ENCODE peak calls at places on chromosome 2, in five cellular contexts. T, H, R, O and N are unnamed samples.

GRCh38 chr2:231708773-231709635 is 679 bp downstream of the PTMA start:
- DNase-seq in T (peak), O (no peak), H (peak), R (peak), N (no peak)

GRCh38 chr2:66198873-66199272 is 236.1 kb upstream of the MEIS1 start:
- DNase-seq in R (no peak), O (no peak), H (no peak), T (no peak), N (no peak)

GRCh38 chr2:128252501-128252900 is 66.2 kb downstream of the HS6ST1 start:
- DNase-seq in H (no peak), O (no peak), T (no peak), R (no peak), N (no peak)

GRCh38 chr2:66440692-66441091 is 5.8 kb downstream of the MEIS1 start:
- DNase-seq in O (no peak), H (no peak), T (no peak), R (no peak), N (no peak)

GRCh38 chr2:1632006-1632348 is 112.3 kb downstream of the PXDN start:
- DNase-seq in T (no peak), H (peak), O (no peak), R (no peak), N (no peak)

GRCh38 chr2:208046686-208047085 is 21.4 kb upstream of the PLEKHM3 start:
- DNase-seq in H (peak), T (no peak), R (no peak), O (no peak), N (no peak)

GRCh38 chr2:221596192-221596591 is 24.1 kb upstream of the EPHA4 start:
- DNase-seq in H (peak), R (no peak), O (no peak), T (no peak), N (peak)

GRCh38 chr2:70113396-70114100 is 26.3 kb downstream of the PCBP1 start:
- DNase-seq in R (no peak), O (no peak), T (no peak), H (no peak), N (no peak)

GRCh38 chr2:160974803-160975202 is 185.4 kb upstream of the TANK start:
- DNase-seq in O (no peak), T (no peak), H (peak), R (no peak), N (no peak)

GRCh38 chr2:240722796-240723735 is 31.4 kb downstream of the AQP12A start:
- DNase-seq in R (no peak), H (no peak), T (peak), O (no peak), N (no peak)

GRCh38 chr2:109009920-109010610 is 21.0 kb upstream of the EDAR start:
- DNase-seq in H (peak), R (no peak), T (no peak), O (no peak), N (no peak)

GRCh38 chr2:112686348-112687217 is 34.2 kb upstream of the NT5DC4 start:
- DNase-seq in H (no peak), O (no peak), R (no peak), T (peak), N (no peak)

GRCh38 chr2:105376789-105377231 is 22.0 kb downstream of the FHL2 start:
- DNase-seq in O (no peak), T (no peak), H (peak), R (no peak), N (no peak)

GRCh38 chr2:50551868-50552267 is 480.1 kb downstream of the NRXN1 start:
- DNase-seq in O (no peak), R (no peak), H (no peak), T (no peak), N (no peak)

GRCh38 chr2:124045906-124046305 is 20.8 kb downstream of the CNTNAP5 start:
- DNase-seq in T (no peak), O (no peak), R (no peak), H (no peak), N (no peak)

GRCh38 chr2:8582850-8583399 is 98.9 kb upstream of the ID2 start:
- DNase-seq in O (no peak), R (no peak), T (no peak), H (no peak), N (no peak)

GRCh38 chr2:239938651-239939486 is 86.3 kb downstream of the NDUFA10 start:
- DNase-seq in H (no peak), T (no peak), R (no peak), O (no peak), N (no peak)

GRCh38 chr2:99775585-99775984 is 285.8 kb upstream of the REV1 start:
- DNase-seq in T (no peak), H (peak), O (no peak), R (no peak), N (peak)

GRCh38 chr2:69688212-69688611 is 44.7 kb upstream of the AAK1 start:
- DNase-seq in R (no peak), H (no peak), O (no peak), T (no peak), N (no peak)

GRCh38 chr2:160657206-160657605 is 163.6 kb upstream of the RBMS1 start:
- DNase-seq in H (no peak), T (no peak), R (no peak), O (no peak), N (no peak)

GRCh38 chr2:138003411-138003810 is 39.1 kb downstream of the HNMT start:
- DNase-seq in T (no peak), R (no peak), H (no peak), O (no peak), N (no peak)

GRCh38 chr2:42100696-42101585 is 53.1 kb downstream of the PKDCC start:
- DNase-seq in T (no peak), R (peak), H (peak), O (no peak), N (peak)
- TF ChIP-seq POLR2A in T (no peak), R (peak), H (no peak), O (no peak), N (peak)

GRCh38 chr2:169824373-169825333 is at the start of gene METTL5:
- DNase-seq in R (peak), H (peak), T (peak), O (peak), N (peak)
- TF ChIP-seq POLR2A in R (peak), H (no peak), T (peak), O (peak), N (peak)

GRCh38 chr2:236342951-236343350 is 78.7 kb upstream of the ASB18 start:
- DNase-seq in O (no peak), R (no peak), T (no peak), H (no peak), N (no peak)
- TF ChIP-seq POLR2A in O (no peak), R (no peak), T (no peak), H (no peak), N (no peak)

GRCh38 chr2:202377308-202377736 is 1.2 kb downstream of the BMPR2 start:
- DNase-seq in H (peak), R (peak), O (no peak), T (peak), N (peak)

GRCh38 chr2:202376460-202377307 is 557 bp downstream of the BMPR2 start:
- DNase-seq in O (no peak), T (peak), R (peak), H (peak), N (peak)

GRCh38 chr2:202373490-202373889 is 2.6 kb upstream of the BMPR2 start:
- DNase-seq in O (no peak), H (peak), R (no peak), T (no peak), N (no peak)

GRCh38 chr2:202375611-202376408 is at the start of gene BMPR2:
- DNase-seq in O (peak), T (peak), H (peak), R (peak), N (peak)

DNA sequence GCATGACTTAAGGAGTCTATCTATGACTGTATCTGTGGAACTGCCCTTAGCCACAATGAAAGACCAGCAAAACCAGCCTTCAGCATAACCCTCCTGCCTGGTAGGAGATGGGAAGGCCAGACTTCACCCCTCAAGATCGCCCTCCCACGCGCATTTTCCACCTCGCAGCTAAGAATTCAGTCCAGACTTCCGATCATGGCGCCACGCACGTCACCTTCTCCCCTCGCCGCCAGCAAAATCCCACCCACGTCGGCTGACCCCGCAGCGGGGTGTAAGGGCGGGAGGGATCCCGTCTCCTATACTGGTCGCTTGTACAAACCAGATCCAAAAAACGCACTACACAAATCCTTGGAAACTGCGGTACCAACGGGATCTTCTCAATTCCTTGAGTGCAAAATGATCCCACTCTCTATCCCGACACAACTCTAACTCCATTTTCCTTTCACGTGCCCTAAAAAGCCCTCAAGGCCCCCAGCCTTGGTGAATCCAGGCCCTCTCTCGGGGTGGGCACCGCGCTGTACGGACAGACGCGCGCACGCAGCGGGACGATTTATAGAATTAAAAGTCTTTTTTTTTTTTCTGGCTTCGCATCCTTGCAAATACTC is 1.0 kb upstream of the BMPR2 start:
- DNase-seq in O (no peak), T (no peak), R (peak), H (peak), N (peak)
- TF ChIP-seq POLR2A in O (no peak), T (no peak), R (no peak), H (peak), N (peak)

GRCh38 chr2:96536445-96537065 is at the start of gene ARID5A:
- DNase-seq in O (peak), R (peak), T (peak), H (peak), N (peak)
- TF ChIP-seq POLR2A in O (peak), R (peak), T (peak), H (peak), N (peak)

GRCh38 chr2:74528600-74529356 is 728 bp downstream of the AUP1 start:
- DNase-seq in T (peak), O (no peak), H (no peak), R (no peak), N (no peak)

GRCh38 chr2:74527741-74528140 is 1.7 kb upstream of the DQX1 start:
- DNase-seq in O (no peak), H (no peak), R (no peak), T (no peak), N (no peak)

GRCh38 chr2:74531666-74532065 is 1.9 kb downstream of the HTRA2 start:
- DNase-seq in T (no peak), O (no peak), R (no peak), H (no peak), N (no peak)

GRCh38 chr2:74530239-74531161 is 767 bp downstream of the HTRA2 start:
- DNase-seq in O (no peak), T (peak), H (peak), R (peak), N (no peak)

GRCh38 chr2:74529357-74530238 is at the start of the genes AUP1 and HTRA2:
- DNase-seq in H (peak), O (peak), T (peak), R (peak), N (peak)
- TF ChIP-seq POLR2A in H (peak), O (peak), T (peak), R (peak), N (peak)

GRCh38 chr2:177229448-177230242 is 17.1 kb downstream of the HNRNPA3 start:
- DNase-seq in O (no peak), H (no peak), T (no peak), R (no peak), N (no peak)
- TF ChIP-seq POLR2A in O (no peak), H (no peak), T (peak), R (peak), N (no peak)

GRCh38 chr2:227453810-227454209 is 18.1 kb upstream of the AGFG1 start:
- DNase-seq in H (no peak), O (no peak), T (no peak), R (no peak), N (no peak)

GRCh38 chr2:227454323-227454860 is 17.6 kb upstream of the AGFG1 start:
- DNase-seq in R (no peak), H (no peak), T (no peak), O (no peak), N (no peak)

GRCh38 chr2:227450921-227451654 is 20.9 kb upstream of the AGFG1 start:
- DNase-seq in R (no peak), T (peak), O (no peak), H (no peak), N (no peak)

GRCh38 chr2:227450196-227450851 is 21.6 kb upstream of the AGFG1 start:
- DNase-seq in T (no peak), R (no peak), O (no peak), H (no peak), N (no peak)

GRCh38 chr2:227451655-227451992 is 20.3 kb upstream of the AGFG1 start:
- DNase-seq in R (no peak), H (no peak), O (no peak), T (no peak), N (no peak)
- TF ChIP-seq POLR2A in R (no peak), H (no peak), O (no peak), T (no peak), N (no peak)